ENCODE peak calls at places on chromosomes 11 and 22, in seven cellular contexts. A is WTC11, M is amygdala, V is activated T-cell treated with anti-CD3 and anti-CD28 coated beads for 1 hour, F is amniotic stem cell, K is T-helper 9 cell, X is SK-N-DZ. P is an unnamed sample.

GRCh38 chr11:72330131-72330727 is 86.3 kb upstream of the PHOX2A start:
- DNase-seq in A (no peak), M (no peak), V (no peak), F (no peak), K (no peak), X (no peak), P (no peak)

GRCh38 chr11:92296138-92296515 is 71.5 kb downstream of the FAT3 start:
- DNase-seq in A (no peak), M (no peak), V (no peak), F (no peak), K (no peak), X (no peak), P (no peak)

GRCh38 chr22:30212363-30212995 is 34.1 kb downstream of the LIF start:
- DNase-seq in A (no peak), M (no peak), V (no peak), F (peak), K (no peak), X (no peak), P (peak)

GRCh38 chr11:27217948-27218410 is 145.0 kb downstream of the CCDC34 start:
- DNase-seq in A (no peak), M (no peak), V (no peak), F (no peak), K (no peak), X (peak), P (no peak)

GRCh38 chr11:132028380-132029240 is 658.2 kb downstream of the NTM start:
- DNase-seq in A (no peak), M (no peak), V (no peak), F (no peak), K (no peak), X (no peak), P (no peak)

GRCh38 chr22:37043828-37044538 is 7.6 kb upstream of the KCTD17 start:
- DNase-seq in A (peak), M (no peak), V (peak), F (no peak), K (peak), X (peak), P (no peak)

GRCh38 chr22:25746012-25746373 is 4.0 kb downstream of the MYO18B start:
- DNase-seq in A (no peak), M (no peak), V (no peak), F (no peak), K (no peak), X (no peak), P (no peak)

GRCh38 chr11:29809121-29809520 is 207.7 kb downstream of the KCNA4 start:
- DNase-seq in A (no peak), M (no peak), V (no peak), F (no peak), K (no peak), X (no peak), P (no peak)

GRCh38 chr11:36010010-36010740 is 66.3 kb downstream of the LDLRAD3 start:
- DNase-seq in A (no peak), M (no peak), V (no peak), F (no peak), K (no peak), X (no peak), P (no peak)

GRCh38 chr11:46047520-46047919 is 73.7 kb downstream of the PHF21A start:
- DNase-seq in A (no peak), M (no peak), V (no peak), F (no peak), K (no peak), X (no peak), P (peak)

GRCh38 chr11:15714641-15715399 is 600.1 kb downstream of the INSC start:
- DNase-seq in A (no peak), M (no peak), V (no peak), F (no peak), K (no peak), X (no peak), P (no peak)

GRCh38 chr11:71996946-71997345 is 1.8 kb upstream of the IL18BP start:
- DNase-seq in A (no peak), M (no peak), V (no peak), F (no peak), K (no peak), X (no peak), P (no peak)

GRCh38 chr11:64489831-64490441 is 101.1 kb upstream of the SLC22A12 start:
- DNase-seq in A (peak), M (peak), V (peak), F (no peak), K (peak), X (peak), P (no peak)

GRCh38 chr11:665062-665706 is 28.1 kb downstream of the DRD4 start:
- DNase-seq in A (no peak), M (no peak), V (no peak), F (no peak), K (no peak), X (no peak), P (no peak)

GRCh38 chr22:30317778-30318177 is 9.0 kb downstream of the TBC1D10A start:
- DNase-seq in A (no peak), M (no peak), V (no peak), F (no peak), K (no peak), X (no peak), P (no peak)

P was measured in retinal pigment epithelial cell.